ENCODE peak calls at places on chromosomes 3 and 15, in five cellular contexts. V, R, P, L and A are unnamed samples.

GRCh38 chr3:40975711-40976121 is 223.6 kb upstream of the CTNNB1 start:
- DNase-seq in V (peak; percentile 43), R (no peak), P (no peak), L (no peak), A (no peak)

GRCh38 chr3:42116466-42116865 is 25.3 kb downstream of the TRAK1 start:
- DNase-seq in V (peak; percentile 57), R (no peak), P (no peak), L (no peak), A (no peak)

GRCh38 chr3:184129012-184129411 is 6.1 kb upstream of the EIF2B5 start:
- DNase-seq in V (peak; percentile 25), R (no peak), P (peak; percentile 38), L (peak; percentile 72), A (peak; percentile 84)

GRCh38 chr3:48650723-48651122 is 12.0 kb downstream of the CELSR3 start:
- DNase-seq in V (no peak), R (no peak), P (no peak), L (no peak), A (no peak)

GRCh38 chr15:34241376-34242350 is 16.8 kb downstream of the EMC4 start:
- DNase-seq in V (peak; percentile 23), R (no peak), P (no peak), L (peak; percentile 43), A (no peak)

GRCh38 chr3:53190659-53191058 is 29.6 kb downstream of the PRKCD start:
- DNase-seq in V (no peak), R (no peak), P (no peak), L (no peak), A (no peak)

GRCh38 chr3:121483290-121483689 is 62.5 kb downstream of the POLQ start:
- DNase-seq in V (peak; percentile 43), R (no peak), P (no peak), L (no peak), A (no peak)

GRCh38 chr3:122387709-122388108 is 3.7 kb downstream of the FAM162A start:
- DNase-seq in V (no peak), R (no peak), P (no peak), L (no peak), A (no peak)

GRCh38 chr3:71503525-71504249 is 79.8 kb downstream of the FOXP1 start:
- DNase-seq in V (peak; percentile 87), R (no peak), P (no peak), L (no peak), A (no peak)

GRCh38 chr3:71504250-71505036 is 79.1 kb downstream of the FOXP1 start:
- DNase-seq in V (peak; percentile 99), R (no peak), P (peak; percentile 15), L (no peak), A (no peak)

GRCh38 chr3:71500696-71501095 is 82.8 kb downstream of the FOXP1 start:
- DNase-seq in V (no peak), R (no peak), P (no peak), L (no peak), A (no peak)

GRCh38 chr3:71499477-71499876 is 84.1 kb downstream of the FOXP1 start:
- DNase-seq in V (no peak), R (no peak), P (no peak), L (no peak), A (peak; percentile 20)

GRCh38 chr3:71502066-71502465 is 81.5 kb downstream of the FOXP1 start:
- DNase-seq in V (no peak), R (no peak), P (no peak), L (no peak), A (no peak)
- H3K4me1 ChIP-seq in V (peaks cover 41% of the 10 kb centered on the region), R (peaks cover 30% of the 10 kb centered on the region), P (peaks cover 17% of the 10 kb centered on the region), L (peaks cover 16% of the 10 kb centered on the region), A (peaks cover 12% of the 10 kb centered on the region)

GRCh38 chr3:72036899-72037298 is 252.0 kb upstream of the PROK2 start:
- DNase-seq in V (peak; percentile 31), R (no peak), P (no peak), L (no peak), A (no peak)
- TF ChIP-seq CTCF in V (no peak), R (no peak), P (no peak), L (no peak), A (no peak)

GRCh38 chr3:194446754-194447153 is 40.0 kb downstream of the ATP13A3 start:
- DNase-seq in V (no peak), R (no peak), P (no peak), L (no peak), A (no peak)

GRCh38 chr3:194449913-194450312 is 36.9 kb downstream of the ATP13A3 start:
- DNase-seq in V (no peak), R (no peak), P (no peak), L (no peak), A (no peak)

GRCh38 chr3:194446172-194446571 is 40.6 kb downstream of the ATP13A3 start:
- DNase-seq in V (no peak), R (no peak), P (no peak), L (no peak), A (no peak)

GRCh38 chr3:194447657-194448056 is 39.1 kb downstream of the ATP13A3 start:
- DNase-seq in V (no peak), R (no peak), P (no peak), L (no peak), A (no peak)

GRCh38 chr3:194447161-194447560 is 39.6 kb downstream of the ATP13A3 start:
- DNase-seq in V (no peak), R (no peak), P (no peak), L (no peak), A (no peak)
- H3K36me3 ChIP-seq in V (peaks cover 54% of the 10 kb centered on the region), R (peaks cover 30% of the 10 kb centered on the region), P (peaks cover 26% of the 10 kb centered on the region), L (peaks cover 36% of the 10 kb centered on the region), A (peaks cover 79% of the 10 kb centered on the region)

GRCh38 chr3:134311693-134312071 is 61.0 kb upstream of the RYK start:
- DNase-seq in V (no peak), R (no peak), P (no peak), L (no peak), A (no peak)
- H3K4me1 ChIP-seq in V (peaks cover 79% of the 10 kb centered on the region), R (no peaks in the 10 kb centered on the region), P (peaks cover 72% of the 10 kb centered on the region), L (peaks cover 28% of the 10 kb centered on the region), A (peaks cover 14% of the 10 kb centered on the region)

GRCh38 chr3:185934726-185935464 is 2.9 kb downstream of the TRA2B start:
- DNase-seq in V (no peak), R (no peak), P (no peak), L (no peak), A (peak; percentile 14)

GRCh38 chr3:185936814-185937688 is 763 bp downstream of the TRA2B start:
- DNase-seq in V (peak; percentile 65), R (peak; percentile 69), P (peak; percentile 68), L (peak; percentile 93), A (peak; percentile 93)

GRCh38 chr3:185935465-185936263 is 2.1 kb downstream of the TRA2B start:
- DNase-seq in V (peak; percentile 47), R (no peak), P (no peak), L (peak; percentile 23), A (peak; percentile 33)

GRCh38 chr3:185939721-185940120 is 1.9 kb upstream of the TRA2B start:
- DNase-seq in V (no peak), R (no peak), P (no peak), L (no peak), A (no peak)

GRCh38 chr3:185937689-185938374 is at the start of gene TRA2B:
- DNase-seq in V (peak; percentile 92), R (peak; percentile 97), P (peak; percentile 95), L (peak; percentile 99), A (peak; percentile 99)
- TF ChIP-seq CTCF in V (no peak), R (peak; percentile 41), P (peak; percentile 26), L (peak; percentile 34), A (peak; percentile 55)

GRCh38 chr3:44762170-44762677 is 630 bp downstream of the KIF15 start:
- DNase-seq in V (peak; percentile 1), R (no peak), P (no peak), L (no peak), A (no peak)
- H3K36me3 ChIP-seq in V (no peaks in the 10 kb centered on the region), R (no peaks in the 10 kb centered on the region), P (no peaks in the 10 kb centered on the region), L (peaks cover 28% of the 10 kb centered on the region), A (peaks cover 35% of the 10 kb centered on the region)

DNA sequence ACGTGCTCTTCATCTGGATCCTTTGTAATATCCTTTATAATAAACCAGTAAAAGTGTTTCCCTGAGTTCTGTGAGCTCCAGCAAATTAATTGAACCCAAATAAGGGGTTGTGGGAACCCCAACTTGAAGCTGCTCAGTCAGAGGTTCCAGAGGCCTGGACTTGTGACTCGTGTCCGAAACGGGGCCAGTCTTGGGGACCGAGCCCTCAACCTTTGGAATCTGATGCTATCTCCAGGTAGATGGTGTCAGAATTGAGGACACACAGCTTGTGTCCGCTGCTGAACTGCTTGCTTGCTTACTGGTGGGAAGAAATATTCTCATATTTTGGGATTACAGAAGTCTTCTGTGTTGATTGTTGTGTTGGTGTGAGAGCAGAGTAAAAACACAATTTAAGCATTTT is 39.7 kb upstream of the FLNB start:
- DNase-seq in V (no peak), R (no peak), P (no peak), L (no peak), A (no peak)
- H3K4me1 ChIP-seq in V (peaks cover 23% of the 10 kb centered on the region), R (peaks cover 10% of the 10 kb centered on the region), P (peaks cover 42% of the 10 kb centered on the region), L (peaks cover 3% of the 10 kb centered on the region), A (peaks cover 6% of the 10 kb centered on the region)